ENCODE peak calls at places on chromosomes 1 and 21, in nine cellular contexts. W is GM23338, H is tibial nerve, V is neural progenitor cell, D is fibroblast of lung, B is left ventricle myocardium inferior, S is breast epithelium, G is astrocyte, Q is ovary. F is an unnamed sample. For H3K4me1, the result is how much of the 10 kb centered on the place peaks cover.

GRCh38 chr1:97084566-97084965 is 363.0 kb downstream of the PTBP2 start:
- DNase-seq in W (no peak), H (no peak), V (no peak), D (peak), B (no peak), S (no peak), G (peak), Q (no peak), F (no peak)

GRCh38 chr1:30907641-30908445 is 715 bp downstream of the SDC3 start:
- DNase-seq in W (no peak), H (no peak), V (no peak), D (no peak), B (peak), S (no peak), G (no peak), Q (no peak), F (no peak)

GRCh38 chr1:52602328-52603300 is at the start of gene GPX7:
- DNase-seq in W (peak), H (no peak), V (peak), D (peak), B (peak), S (no peak), G (peak), Q (peak), F (peak)

GRCh38 chr1:3069491-3070303 is 694 bp downstream of the PRDM16 start:
- DNase-seq in W (peak), H (peak), V (peak), D (peak), B (peak), S (no peak), G (peak), Q (peak), F (peak)

GRCh38 chr1:81978945-81979344 is 178.2 kb downstream of the ADGRL2 start:
- DNase-seq in W (peak), H (no peak), V (peak), D (peak), B (no peak), S (no peak), G (peak), Q (no peak), F (no peak)

GRCh38 chr1:245457562-245457961 is 302.8 kb downstream of the KIF26B start:
- DNase-seq in W (no peak), H (no peak), V (no peak), D (no peak), B (no peak), S (no peak), G (no peak), Q (no peak), F (no peak)

GRCh38 chr1:6660415-6661049 is 35.9 kb downstream of the THAP3 start:
- DNase-seq in W (no peak), H (no peak), V (no peak), D (no peak), B (no peak), S (no peak), G (no peak), Q (no peak), F (no peak)

GRCh38 chr1:230185076-230186001 is 118.3 kb downstream of the GALNT2 start:
- DNase-seq in W (no peak), H (no peak), V (no peak), D (no peak), B (no peak), S (no peak), G (no peak), Q (no peak), F (no peak)

GRCh38 chr21:26490771-26491170 is 82.3 kb downstream of the CYYR1 start:
- DNase-seq in W (peak), H (no peak), V (peak), D (peak), B (no peak), S (no peak), G (peak), Q (no peak), F (no peak)

GRCh38 chr21:33096426-33096825 is 26.5 kb downstream of the OLIG1 start:
- DNase-seq in W (no peak), H (no peak), V (no peak), D (no peak), B (no peak), S (no peak), G (no peak), Q (no peak), F (no peak)

GRCh38 chr1:153561401-153561985 is 4.2 kb downstream of the S100A2 start:
- DNase-seq in W (no peak), H (no peak), V (no peak), D (no peak), B (no peak), S (no peak), G (no peak), Q (no peak), F (no peak)

GRCh38 chr1:231130509-231130908 is 31.3 kb upstream of the TRIM67 start:
- DNase-seq in W (no peak), H (no peak), V (no peak), D (no peak), B (no peak), S (no peak), G (no peak), Q (no peak), F (no peak)

GRCh38 chr1:156433602-156434001 is 64.6 kb downstream of the RHBG start:
- DNase-seq in W (peak), H (no peak), V (no peak), D (no peak), B (no peak), S (no peak), G (no peak), Q (no peak), F (no peak)

GRCh38 chr1:190975827-190976226 is 498.2 kb upstream of the BRINP3 start:
- DNase-seq in W (no peak), H (no peak), V (no peak), D (no peak), B (no peak), S (no peak), G (no peak), Q (no peak), F (no peak)

GRCh38 chr1:176609556-176610408 is 146.8 kb downstream of the PAPPA2 start:
- DNase-seq in W (no peak), H (no peak), V (no peak), D (no peak), B (no peak), S (no peak), G (no peak), Q (no peak), F (no peak)

GRCh38 chr1:176885756-176886155 is 278.8 kb downstream of the ASTN1 start:
- DNase-seq in W (no peak), H (no peak), V (no peak), D (no peak), B (no peak), S (no peak), G (no peak), Q (no peak), F (no peak)

GRCh38 chr1:65395887-65396612 is 24.4 kb upstream of the LEPR start:
- DNase-seq in W (peak), H (no peak), V (no peak), D (peak), B (no peak), S (no peak), G (peak), Q (no peak), F (no peak)

GRCh38 chr1:14597343-14598006 is 1.0 kb upstream of the KAZN start:
- DNase-seq in W (peak), H (no peak), V (peak), D (peak), B (no peak), S (no peak), G (peak), Q (no peak), F (no peak)

GRCh38 chr1:34715139-34715538 is 39.7 kb upstream of the GJB5 start:
- DNase-seq in W (no peak), H (no peak), V (no peak), D (no peak), B (no peak), S (no peak), G (no peak), Q (no peak), F (no peak)

GRCh38 chr1:206590025-206590834 is 22.0 kb downstream of the EIF2D start:
- DNase-seq in W (peak), H (no peak), V (peak), D (peak), B (no peak), S (no peak), G (peak), Q (no peak), F (no peak)

GRCh38 chr1:167533851-167534300 is 15.5 kb upstream of the CD247 start:
- DNase-seq in W (peak), H (peak), V (peak), D (peak), B (peak), S (peak), G (peak), Q (peak), F (peak)

GRCh38 chr1:93597697-93598096 is 83.9 kb downstream of the BCAR3 start:
- DNase-seq in W (no peak), H (no peak), V (no peak), D (no peak), B (peak), S (peak), G (no peak), Q (no peak), F (no peak)

GRCh38 chr1:48341221-48341620 is 118.7 kb downstream of the SLC5A9 start:
- DNase-seq in W (no peak), H (no peak), V (no peak), D (peak), B (no peak), S (no peak), G (peak), Q (no peak), F (no peak)

GRCh38 chr1:28642056-28642846 is 616 bp downstream of the TAF12 start:
- DNase-seq in W (peak), H (no peak), V (no peak), D (peak), B (no peak), S (no peak), G (peak), Q (no peak), F (no peak)

GRCh38 chr1:184954232-184954995 is 19.9 kb downstream of the NIBAN1 start:
- DNase-seq in W (no peak), H (no peak), V (no peak), D (peak), B (no peak), S (no peak), G (peak), Q (no peak), F (no peak)

GRCh38 chr1:184953600-184954219 is 20.6 kb downstream of the NIBAN1 start:
- DNase-seq in W (no peak), H (no peak), V (no peak), D (peak), B (no peak), S (no peak), G (peak), Q (no peak), F (peak)

GRCh38 chr1:184959626-184960025 is 14.7 kb downstream of the NIBAN1 start:
- DNase-seq in W (no peak), H (no peak), V (no peak), D (no peak), B (no peak), S (no peak), G (no peak), Q (no peak), F (no peak)

GRCh38 chr1:184958554-184959353 is 15.6 kb downstream of the NIBAN1 start:
- DNase-seq in W (no peak), H (no peak), V (no peak), D (no peak), B (peak), S (no peak), G (no peak), Q (no peak), F (peak)
- H3K27ac ChIP-seq in W (no peak), H (peak), V (no peak), D (peak), B (peak), S (no peak), G (no peak), Q (no peak), F (peak)

GRCh38 chr1:160578694-160579191 is 553 bp downstream of the CD84 start:
- DNase-seq in W (no peak), H (no peak), V (no peak), D (no peak), B (no peak), S (no peak), G (no peak), Q (no peak), F (no peak)
- H3K4me3 ChIP-seq in W (no peak), H (peak), V (no peak), D (no peak), B (peak), S (peak), G (no peak), Q (no peak), F (no peak)

GRCh38 chr1:8627728-8628127 is 189.7 kb downstream of the RERE start:
- DNase-seq in W (no peak), H (no peak), V (no peak), D (no peak), B (no peak), S (no peak), G (no peak), Q (no peak), F (no peak)
- H3K4me1 ChIP-seq in W (half or more), H (under half), V (under half), D (under half), B (half or more), S (under half), G (under half), Q (under half), F (half or more)

DNA sequence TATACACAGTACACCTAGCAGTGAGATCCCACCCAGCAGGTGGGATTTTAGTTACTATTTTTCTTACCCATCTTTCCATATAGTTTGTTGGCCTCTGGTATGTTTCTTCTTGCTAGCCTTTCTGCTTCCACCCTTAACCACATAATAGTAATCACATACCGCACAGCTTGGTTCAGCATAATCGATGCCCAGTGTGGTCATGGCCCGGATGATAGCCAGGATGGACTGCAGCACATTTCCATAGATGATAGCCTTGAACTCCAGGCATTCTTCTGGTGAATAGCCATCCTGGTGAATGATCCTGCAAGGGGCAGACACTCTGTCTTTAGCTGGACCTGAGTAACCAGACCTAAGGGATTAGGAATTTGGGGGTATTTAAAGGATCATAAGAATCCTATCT is 9.5 kb downstream of the GNAT2 start:
- DNase-seq in W (no peak), H (no peak), V (no peak), D (peak), B (no peak), S (no peak), G (peak), Q (no peak), F (no peak)
- H3K27ac ChIP-seq in W (no peak), H (no peak), V (no peak), D (no peak), B (no peak), S (no peak), G (peak), Q (no peak), F (no peak)

GRCh38 chr1:1213919-1214599 is at the start of gene TNFRSF4:
- DNase-seq in W (no peak), H (no peak), V (no peak), D (no peak), B (peak), S (no peak), G (no peak), Q (no peak), F (no peak)

GRCh38 chr1:1212780-1213152 is 1.2 kb downstream of the TNFRSF4 start:
- DNase-seq in W (no peak), H (no peak), V (no peak), D (no peak), B (peak), S (no peak), G (no peak), Q (peak), F (no peak)

GRCh38 chr1:1210726-1211540 is 3.0 kb downstream of the TNFRSF4 start:
- DNase-seq in W (no peak), H (no peak), V (no peak), D (no peak), B (peak), S (no peak), G (no peak), Q (peak), F (no peak)

GRCh38 chr1:1213153-1213918 is 617 bp downstream of the TNFRSF4 start:
- DNase-seq in W (no peak), H (no peak), V (no peak), D (no peak), B (peak), S (no peak), G (no peak), Q (peak), F (no peak)

DNA sequence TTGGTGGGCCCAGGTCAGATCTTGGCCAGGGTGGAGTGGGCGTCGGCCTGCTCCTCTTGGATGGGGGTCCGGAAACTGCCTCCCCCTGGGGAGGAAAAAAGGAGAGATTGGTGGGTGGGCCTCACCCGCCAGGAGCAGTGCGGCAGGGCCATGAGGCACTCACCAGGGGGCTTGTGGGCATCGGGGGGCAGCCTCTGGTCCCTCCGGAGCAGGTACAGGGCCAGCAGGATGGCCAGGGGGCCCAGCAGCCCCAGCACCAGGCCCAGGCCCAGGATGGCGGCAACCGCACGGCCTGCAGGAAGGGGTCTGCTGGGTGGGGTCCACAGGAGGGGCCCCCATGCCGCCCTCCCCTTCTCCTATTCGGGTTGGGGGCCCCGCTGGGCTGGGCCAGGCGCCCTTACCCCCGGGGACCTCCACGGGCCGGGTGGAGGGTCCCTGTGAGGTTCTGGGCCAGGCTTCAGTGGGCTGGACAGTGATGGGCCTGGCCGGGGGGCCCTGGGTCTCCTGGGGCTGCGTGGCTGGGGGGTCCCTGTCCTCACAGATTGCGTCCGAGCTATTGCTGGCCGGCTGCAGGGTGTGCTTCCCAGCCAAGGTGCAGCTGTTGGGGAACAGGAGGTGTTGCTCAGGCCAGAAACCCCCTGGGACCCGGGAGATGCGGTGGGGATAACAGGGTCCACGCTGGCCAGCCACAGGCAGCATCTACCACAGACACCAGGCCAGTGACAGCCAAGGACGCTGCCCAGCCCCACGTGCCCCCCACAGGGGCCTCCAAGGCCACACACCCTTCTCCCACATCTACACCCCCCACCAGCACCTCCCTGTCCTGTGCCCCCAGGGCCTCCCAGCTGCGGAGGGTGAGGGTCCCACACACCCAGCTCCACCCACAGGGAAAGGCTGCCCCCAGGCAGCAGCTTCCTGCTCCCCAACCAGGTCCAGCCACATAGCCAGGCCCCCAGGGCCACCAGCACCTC is 2.1 kb downstream of the TNFRSF4 start:
- DNase-seq in W (no peak), H (no peak), V (no peak), D (no peak), B (peak), S (no peak), G (no peak), Q (peak), F (no peak)
- H3K4me3 ChIP-seq in W (no peak), H (peak), V (no peak), D (no peak), B (peak), S (peak), G (no peak), Q (no peak), F (no peak)

F was measured in SJSA1.